ENCODE peak calls at places on chromosomes 3 and 15, in four cellular contexts. W is pancreas, F is GM12865, C is nephron progenitor cell. I is an unnamed sample.

GRCh38 chr3:127452321-127452821 is 138.2 kb downstream of the TPRA1 start:
- DNase-seq in W (no peak), F (no peak), C (no peak), I (peak)

GRCh38 chr3:39541917-39542329 is 74.4 kb downstream of the MOBP start:
- DNase-seq in C (no peak), W (no peak), F (no peak), I (no peak)

GRCh38 chr3:100401674-100402036 is 316 bp downstream of the LNP1 start:
- DNase-seq in C (peak), W (peak), F (peak), I (peak)

GRCh38 chr3:172102123-172102882 is 62.9 kb downstream of the FNDC3B start:
- DNase-seq in F (peak), C (no peak), W (peak), I (no peak)

GRCh38 chr15:65207280-65207679 is 4.0 kb downstream of the CILP start:
- DNase-seq in W (no peak), C (no peak), F (no peak), I (no peak)

GRCh38 chr15:47757331-47757730 is 40.0 kb downstream of the SEMA6D start:
- DNase-seq in F (no peak), C (no peak), W (no peak), I (no peak)

GRCh38 chr3:44962606-44963393 is 13.2 kb downstream of the ZDHHC3 start:
- DNase-seq in W (no peak), F (no peak), C (no peak), I (no peak)

GRCh38 chr3:39329493-39329892 is at the start of gene CCR8:
- DNase-seq in F (peak), W (no peak), C (no peak), I (no peak)

GRCh38 chr3:49456417-49456816 is 13.7 kb upstream of the DAG1 start:
- DNase-seq in F (no peak), C (no peak), W (no peak), I (no peak)

GRCh38 chr3:133928136-133928893 is 32.6 kb upstream of the RAB6B start:
- DNase-seq in W (no peak), F (no peak), C (no peak), I (no peak)

GRCh38 chr3:184351511-184352148 is 9.8 kb downstream of the CLCN2 start:
- DNase-seq in W (no peak), F (no peak), C (no peak), I (no peak)

DNA sequence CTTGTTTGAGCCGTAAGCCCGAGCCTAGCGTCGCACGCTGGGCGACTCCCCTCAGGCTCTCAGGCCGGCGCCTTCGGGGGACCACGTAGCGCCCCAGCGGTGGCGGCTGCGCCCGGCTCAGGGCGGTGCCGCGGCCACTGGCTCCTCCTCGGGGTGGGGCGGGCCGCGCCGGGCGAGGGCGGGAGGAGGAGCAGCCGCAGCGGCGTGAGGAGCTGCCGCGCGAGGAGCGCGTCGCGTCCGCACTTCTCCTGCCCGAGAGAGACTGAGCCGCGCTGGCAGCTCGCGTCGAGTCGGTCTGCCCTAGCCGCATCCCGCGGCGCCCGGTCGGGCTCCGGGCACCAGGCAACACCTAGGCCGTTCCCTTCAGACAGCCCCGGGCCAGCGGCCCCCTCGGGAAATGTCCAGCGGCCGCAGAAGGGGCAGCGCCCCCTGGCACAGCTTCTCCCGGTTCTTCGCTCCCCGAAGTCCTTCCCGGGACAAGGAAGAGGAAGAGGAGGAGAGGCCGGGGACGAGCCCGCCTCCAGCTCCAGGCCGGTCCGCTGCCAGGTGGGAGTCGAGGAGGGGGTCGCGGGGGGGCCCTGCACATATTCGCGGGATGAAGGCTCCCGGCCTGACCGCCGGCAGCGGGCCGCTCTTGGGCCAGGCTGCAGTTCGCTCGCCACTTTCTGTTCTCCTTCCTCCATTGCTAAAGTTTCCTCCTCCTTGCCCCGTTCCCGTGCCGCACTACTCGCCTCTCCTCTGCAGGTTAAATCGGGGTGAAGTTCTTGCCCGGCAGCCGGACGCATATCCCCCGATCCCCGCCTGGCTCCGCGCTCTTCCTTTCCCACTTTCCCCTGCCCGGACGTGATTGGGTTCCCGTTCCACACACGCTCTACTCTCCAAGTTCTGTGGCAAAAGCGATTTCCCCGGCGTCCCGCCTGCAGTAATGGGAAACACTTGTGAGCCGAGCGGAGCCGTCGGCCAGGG is at the start of gene CRYBG3:
- DNase-seq in W (peak), F (peak), C (peak), I (peak)
- TF ChIP-seq CTCF in W (no peak), F (no peak), C (no peak), I (no peak)

GRCh38 chr3:106030620-106030945 is 161.8 kb upstream of the CBLB start:
- DNase-seq in W (no peak), C (no peak), F (no peak), I (no peak)
- TF ChIP-seq CTCF in W (no peak), C (no peak), F (no peak), I (no peak)

GRCh38 chr3:51977449-51978142 is 2.7 kb downstream of the ABHD14A start:
- DNase-seq in W (no peak), C (no peak), F (no peak), I (no peak)
- TF ChIP-seq CTCF in W (no peak), C (no peak), F (no peak), I (no peak)

DNA sequence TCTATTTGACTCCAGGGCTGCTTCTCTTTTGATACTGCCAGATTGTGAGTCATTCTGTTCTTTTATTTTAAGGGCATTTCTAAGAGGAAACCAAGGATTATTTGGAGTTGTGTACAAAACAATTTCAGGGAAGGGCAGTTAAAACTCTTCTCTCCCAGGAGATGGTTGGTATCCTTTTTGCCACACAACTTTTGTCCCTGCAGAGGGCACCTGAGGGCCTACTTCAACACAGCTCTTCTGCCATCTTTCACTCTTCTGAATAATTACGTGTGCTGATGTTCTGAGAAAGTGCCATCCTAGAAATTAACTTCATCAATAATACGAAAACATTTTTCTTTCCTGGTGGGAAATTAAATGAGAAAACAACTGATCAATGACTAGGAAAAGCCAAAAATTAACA is 75.7 kb upstream of the GADL1 start:
- DNase-seq in F (peak), W (no peak), C (no peak), I (no peak)
- TF ChIP-seq CTCF in F (peak), W (no peak), C (no peak), I (no peak)

DNA sequence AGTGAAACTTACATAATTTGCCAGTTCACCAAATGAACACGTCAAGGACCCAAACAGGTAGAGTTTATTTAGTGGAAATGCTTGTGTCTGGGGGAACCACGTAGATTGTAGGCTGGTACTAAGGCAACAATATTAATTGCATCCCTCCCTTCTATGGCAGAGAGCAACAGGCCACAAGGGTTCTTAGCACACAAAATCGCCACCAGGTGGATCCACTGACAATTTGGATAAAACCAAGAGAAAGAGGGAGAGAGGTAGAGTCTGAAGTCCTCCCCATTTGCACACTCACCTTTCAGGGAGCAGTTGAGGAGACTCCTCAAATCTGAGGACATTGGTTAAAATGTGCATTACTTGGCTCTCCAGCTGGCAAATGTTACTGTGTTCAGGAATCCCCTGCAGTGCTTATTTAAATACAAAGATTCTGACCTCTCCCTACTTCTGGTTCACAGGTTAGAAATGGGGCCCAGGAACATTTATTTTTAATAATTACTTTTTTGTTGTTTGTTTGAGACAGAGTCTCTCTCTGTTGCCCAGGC is 181.0 kb upstream of the FEZF2 start:
- DNase-seq in C (no peak), W (no peak), F (peak), I (no peak)
- TF ChIP-seq CTCF in C (peak), W (no peak), F (peak), I (no peak)

DNA sequence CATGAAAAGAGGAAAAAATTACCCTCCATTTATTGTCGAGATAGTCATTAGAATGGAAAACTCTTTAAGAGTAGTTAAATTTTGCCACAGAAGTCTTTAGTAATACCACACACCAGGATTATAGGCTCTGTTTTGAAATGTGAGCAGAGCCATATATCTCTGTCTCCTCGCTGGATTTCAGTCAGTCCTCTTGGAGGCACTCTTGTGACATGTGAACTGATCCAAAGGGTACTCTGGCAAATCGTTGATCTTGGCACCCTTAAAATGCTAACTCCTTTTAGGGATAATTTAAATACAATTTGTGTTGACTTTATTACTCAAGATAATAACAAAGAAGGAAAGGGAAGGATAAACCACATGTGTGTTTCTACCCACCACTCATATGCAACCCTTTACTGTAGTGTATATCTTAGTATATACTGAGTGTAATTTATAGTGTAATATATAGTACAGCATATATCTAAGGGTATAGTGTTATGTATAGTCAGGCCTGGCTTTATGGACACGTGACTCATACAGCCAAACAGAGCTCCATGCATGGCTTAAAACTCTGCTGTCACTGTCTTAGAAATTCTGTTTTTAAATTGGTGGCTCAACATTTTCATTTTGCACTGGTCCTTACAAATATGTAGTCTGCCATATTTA is 12.3 kb upstream of the KPNA4 start:
- DNase-seq in W (no peak), C (no peak), F (no peak), I (no peak)
- TF ChIP-seq CTCF in W (no peak), C (no peak), F (no peak), I (no peak)

DNA sequence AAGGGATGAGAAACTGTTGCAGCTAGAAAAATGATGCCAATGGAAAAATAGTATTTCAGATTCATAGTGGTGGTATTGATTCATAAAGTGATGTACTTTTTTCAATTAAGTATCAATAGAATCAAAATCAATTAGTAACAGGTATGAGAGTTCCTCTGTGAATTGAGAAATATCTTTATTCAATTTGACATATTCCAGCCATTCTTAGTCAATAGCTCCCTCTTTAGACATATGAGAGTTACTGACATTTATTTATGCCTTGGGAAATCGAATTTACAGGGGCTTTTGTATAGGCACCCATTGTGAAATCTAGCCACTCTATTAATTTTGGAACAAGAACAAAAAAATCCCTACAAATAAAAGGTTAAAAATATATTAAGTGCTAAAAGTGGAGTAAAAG is 386.9 kb upstream of the CNTN3 start:
- DNase-seq in F (no peak), W (no peak), C (no peak), I (no peak)
- TF ChIP-seq CTCF in F (no peak), W (no peak), C (peak), I (no peak)

GRCh38 chr3:106825962-106826605 is 551.2 kb upstream of the CCDC54 start:
- DNase-seq in C (no peak), F (no peak), W (no peak), I (no peak)

GRCh38 chr3:106826861-106827311 is 550.4 kb upstream of the CCDC54 start:
- DNase-seq in F (peak), C (no peak), W (no peak), I (no peak)

GRCh38 chr3:106823706-106824105 is 553.5 kb upstream of the CCDC54 start:
- DNase-seq in F (no peak), C (no peak), W (no peak), I (no peak)

GRCh38 chr3:106822204-106822603 is 555.0 kb upstream of the CCDC54 start:
- DNase-seq in W (no peak), C (no peak), F (no peak), I (no peak)

GRCh38 chr3:106824856-106825255 is 552.4 kb upstream of the CCDC54 start:
- DNase-seq in C (no peak), F (peak), W (no peak), I (no peak)
- TF ChIP-seq CTCF in C (peak), F (peak), W (no peak), I (no peak)